ENCODE peak calls at places on chromosomes 6 and 20, in nine cellular contexts. N, X, V, G, U, I, F, C and O are unnamed samples.

GRCh38 chr6:28243946-28244345 is 8.1 kb downstream of the ZKSCAN4 start:
- DNase-seq in N (no peak), X (no peak), V (no peak), G (no peak), U (no peak), I (no peak), F (no peak), C (no peak), O (no peak)

GRCh38 chr6:5316946-5317345 is 55.6 kb downstream of the FARS2 start:
- DNase-seq in N (no peak), X (no peak), V (no peak), G (no peak), U (no peak), I (no peak), F (no peak), C (no peak), O (no peak)

GRCh38 chr6:159654483-159655098 is 38.5 kb downstream of the SOD2 start:
- DNase-seq in N (peak; percentile 74), X (peak; percentile 70), V (no peak), G (peak; percentile 56), U (no peak), I (peak; percentile 80), F (peak; percentile 31), C (peak; percentile 54), O (peak; percentile 64)

GRCh38 chr6:18997375-18997826 is 610.3 kb downstream of the RNF144B start:
- DNase-seq in N (peak; percentile 56), X (peak; percentile 67), V (no peak), G (peak; percentile 39), U (no peak), I (peak; percentile 53), F (peak; percentile 32), C (peak; percentile 53), O (peak; percentile 18)

GRCh38 chr20:1319462-1319861 is 9.5 kb downstream of the SDCBP2 start:
- DNase-seq in N (no peak), X (no peak), V (no peak), G (no peak), U (no peak), I (no peak), F (no peak), C (no peak), O (no peak)

GRCh38 chr6:44004625-44005506 is 122.4 kb downstream of the MRPL14 start:
- DNase-seq in N (no peak), X (no peak), V (no peak), G (peak; percentile 35), U (no peak), I (peak; percentile 5), F (no peak), C (no peak), O (no peak)

GRCh38 chr6:149060300-149060984 is 257.1 kb upstream of the TAB2 start:
- DNase-seq in N (no peak), X (no peak), V (peak; percentile 14), G (peak; percentile 44), U (no peak), I (peak; percentile 93), F (no peak), C (peak; percentile 69), O (peak; percentile 29)

GRCh38 chr20:13857961-13858360 is 73.1 kb downstream of the NDUFAF5 start:
- DNase-seq in N (peak; percentile 38), X (no peak), V (no peak), G (no peak), U (no peak), I (no peak), F (no peak), C (peak; percentile 69), O (no peak)

GRCh38 chr6:93412452-93412851 is 6.9 kb downstream of the EPHA7 start:
- DNase-seq in N (no peak), X (no peak), V (no peak), G (no peak), U (no peak), I (peak; percentile 19), F (no peak), C (no peak), O (no peak)

GRCh38 chr6:21256197-21256596 is 337.4 kb upstream of the SOX4 start:
- DNase-seq in N (no peak), X (no peak), V (no peak), G (no peak), U (no peak), I (no peak), F (no peak), C (no peak), O (no peak)

GRCh38 chr6:17334265-17334664 is 53.1 kb downstream of the RBM24 start:
- DNase-seq in N (peak; percentile 32), X (peak; percentile 47), V (no peak), G (no peak), U (no peak), I (no peak), F (no peak), C (no peak), O (no peak)

GRCh38 chr6:110359554-110359953 is 1.4 kb upstream of the METTL24 start:
- DNase-seq in N (no peak), X (no peak), V (no peak), G (no peak), U (no peak), I (no peak), F (no peak), C (no peak), O (no peak)

GRCh38 chr6:74735304-74735703 is 470.5 kb downstream of the COL12A1 start:
- DNase-seq in N (peak; percentile 96), X (peak; percentile 17), V (no peak), G (no peak), U (no peak), I (no peak), F (no peak), C (no peak), O (no peak)

GRCh38 chr6:166620478-166621113 is 6.5 kb downstream of the RPS6KA2 start:
- DNase-seq in N (no peak), X (no peak), V (no peak), G (no peak), U (no peak), I (no peak), F (no peak), C (no peak), O (no peak)

GRCh38 chr6:2222275-2222842 is 23.0 kb downstream of the GMDS start:
- DNase-seq in N (no peak), X (no peak), V (no peak), G (no peak), U (no peak), I (peak; percentile 93), F (no peak), C (no peak), O (no peak)

GRCh38 chr20:5531318-5532081 is 214.7 kb upstream of the PROKR2 start:
- DNase-seq in N (peak; percentile 71), X (no peak), V (no peak), G (no peak), U (peak; percentile 48), I (no peak), F (no peak), C (no peak), O (no peak)

GRCh38 chr20:49515588-49515987 is 33.1 kb upstream of the KCNB1 start:
- DNase-seq in N (no peak), X (no peak), V (no peak), G (no peak), U (no peak), I (peak; percentile 69), F (no peak), C (peak; percentile 33), O (peak; percentile 67)

GRCh38 chr6:131819507-131820228 is 11.8 kb downstream of the ENPP1 start:
- DNase-seq in N (peak; percentile 79), X (no peak), V (no peak), G (no peak), U (no peak), I (no peak), F (no peak), C (no peak), O (no peak)

GRCh38 chr6:30164714-30165113 is 1.4 kb downstream of the TRIM15 start:
- DNase-seq in N (no peak), X (no peak), V (no peak), G (no peak), U (no peak), I (no peak), F (no peak), C (no peak), O (no peak)

GRCh38 chr20:60589624-60590023 is 631.4 kb downstream of the CDH26 start:
- DNase-seq in N (peak; percentile 8), X (peak; percentile 52), V (no peak), G (no peak), U (no peak), I (no peak), F (peak; percentile 31), C (no peak), O (no peak)